ENCODE peak calls at places on chromosomes 6 and 20, in eight cellular contexts. V, L, Y, C, X, A, T and K are unnamed samples. For H3K4me1, the result is how much of the 10 kb centered on the place peaks cover.

GRCh38 chr20:44600758-44601562 is 18.6 kb downstream of the PKIG start:
- DNase-seq in V (no peak), L (peak), Y (no peak), C (no peak), X (peak), A (no peak), T (no peak), K (no peak)

GRCh38 chr6:47743744-47744143 is 38.1 kb upstream of the OPN5 start:
- DNase-seq in V (peak), L (no peak), Y (no peak), C (no peak), X (no peak), A (no peak), T (no peak), K (no peak)

GRCh38 chr6:155455766-155456165 is at the start of gene NOX3:
- DNase-seq in V (no peak), L (no peak), Y (no peak), C (no peak), X (no peak), A (no peak), T (no peak), K (no peak)

GRCh38 chr20:64035066-64035932 is 683 bp upstream of the C20orf204 start:
- DNase-seq in V (no peak), L (no peak), Y (no peak), C (no peak), X (no peak), A (no peak), T (no peak), K (no peak)

GRCh38 chr6:71496018-71496800 is 207.6 kb downstream of the OGFRL1 start:
- DNase-seq in V (peak), L (no peak), Y (no peak), C (no peak), X (no peak), A (peak), T (no peak), K (peak)

GRCh38 chr6:105259912-105260889 is 80.4 kb upstream of the POPDC3 start:
- DNase-seq in V (no peak), L (peak), Y (no peak), C (no peak), X (no peak), A (no peak), T (no peak), K (no peak)

GRCh38 chr6:7108964-7109836 is 1.4 kb downstream of the RREB1 start:
- DNase-seq in V (peak), L (peak), Y (peak), C (no peak), X (peak), A (peak), T (no peak), K (peak)

GRCh38 chr6:26195376-26195923 is 108.2 kb downstream of the HFE start:
- DNase-seq in V (peak), L (peak), Y (peak), C (peak), X (peak), A (peak), T (peak), K (peak)

GRCh38 chr20:13817342-13817741 is 32.5 kb downstream of the NDUFAF5 start:
- DNase-seq in V (no peak), L (no peak), Y (no peak), C (no peak), X (no peak), A (no peak), T (no peak), K (no peak)

GRCh38 chr6:166633732-166634535 is 6.9 kb upstream of the RPS6KA2 start:
- DNase-seq in V (peak), L (peak), Y (no peak), C (no peak), X (no peak), A (no peak), T (no peak), K (no peak)

GRCh38 chr6:119277047-119277446 is 72.5 kb downstream of the MAN1A1 start:
- DNase-seq in V (no peak), L (no peak), Y (no peak), C (no peak), X (no peak), A (no peak), T (no peak), K (no peak)

GRCh38 chr20:32213870-32214269 is 6.2 kb downstream of the POFUT1 start:
- DNase-seq in V (no peak), L (no peak), Y (no peak), C (no peak), X (no peak), A (no peak), T (no peak), K (no peak)

GRCh38 chr6:105209950-105210706 is 30.3 kb upstream of the POPDC3 start:
- DNase-seq in V (peak), L (no peak), Y (no peak), C (peak), X (no peak), A (no peak), T (no peak), K (no peak)

GRCh38 chr20:44064501-44065400 is 122.2 kb downstream of the JPH2 start:
- DNase-seq in V (no peak), L (no peak), Y (no peak), C (no peak), X (no peak), A (no peak), T (no peak), K (no peak)

GRCh38 chr6:43798688-43799444 is 28.9 kb downstream of the VEGFA start:
- DNase-seq in V (peak), L (peak), Y (no peak), C (peak), X (peak), A (no peak), T (no peak), K (peak)

GRCh38 chr6:163352011-163352685 is 62.4 kb upstream of the QKI start:
- DNase-seq in V (no peak), L (no peak), Y (no peak), C (no peak), X (no peak), A (no peak), T (no peak), K (no peak)

GRCh38 chr6:56040271-56040670 is 164.9 kb upstream of the BMP5 start:
- DNase-seq in V (peak), L (no peak), Y (no peak), C (no peak), X (no peak), A (no peak), T (no peak), K (no peak)

GRCh38 chr6:84764332-84765049 is at the start of gene TBX18:
- DNase-seq in V (peak), L (peak), Y (no peak), C (peak), X (peak), A (peak), T (peak), K (peak)
- H3K27ac ChIP-seq in V (peak), L (peak), Y (peak), C (peak), X (peak), A (peak), T (no peak), K (peak)

GRCh38 chr6:131951576-131952230 is 531 bp upstream of the CCN2 start:
- DNase-seq in V (no peak), L (no peak), Y (no peak), C (no peak), X (no peak), A (no peak), T (no peak), K (no peak)
- H3K4me1 ChIP-seq in V (under half), L (under half), Y (under half), C (under half), X (under half), A (under half), T (under half), K (under half)

GRCh38 chr20:52847739-52848359 is 124.3 kb upstream of the TSHZ2 start:
- DNase-seq in V (no peak), L (no peak), Y (no peak), C (no peak), X (no peak), A (no peak), T (no peak), K (no peak)

GRCh38 chr20:52847029-52847660 is 125.0 kb upstream of the TSHZ2 start:
- DNase-seq in V (no peak), L (no peak), Y (no peak), C (no peak), X (no peak), A (no peak), T (no peak), K (no peak)

DNA sequence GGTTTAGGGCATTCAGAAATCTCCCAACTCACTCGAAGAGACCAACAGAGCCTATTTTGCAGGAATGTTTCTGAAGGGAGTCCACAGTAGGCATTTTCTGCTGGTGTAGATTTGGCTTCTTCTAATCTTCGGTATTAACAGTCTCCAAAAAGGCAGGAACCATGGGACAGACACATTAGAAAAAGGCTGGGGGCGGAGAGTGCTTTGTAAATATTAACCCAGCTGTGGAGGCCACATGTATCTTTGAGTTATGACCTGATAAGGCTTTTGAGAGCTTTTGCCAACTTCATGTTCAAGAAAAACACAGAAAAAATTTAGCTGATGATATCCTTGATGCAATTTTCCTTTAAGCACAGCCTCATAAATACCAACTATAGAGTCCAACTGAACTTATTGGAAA is 119.5 kb upstream of the TSHZ2 start:
- DNase-seq in V (no peak), L (no peak), Y (no peak), C (no peak), X (no peak), A (no peak), T (no peak), K (no peak)
- H3K27ac ChIP-seq in V (no peak), L (no peak), Y (no peak), C (no peak), X (no peak), A (no peak), T (no peak), K (no peak)

GRCh38 chr6:21747441-21747840 is 153.9 kb downstream of the SOX4 start:
- DNase-seq in V (no peak), L (no peak), Y (no peak), C (no peak), X (no peak), A (no peak), T (no peak), K (no peak)
- H3K4me1 ChIP-seq in V (under half), L (under half), Y (under half), C (under half), X (under half), A (under half), T (under half), K (under half)

GRCh38 chr6:31464252-31465184 is 33.4 kb upstream of the MICB start:
- DNase-seq in V (no peak), L (no peak), Y (peak), C (no peak), X (no peak), A (no peak), T (no peak), K (no peak)

GRCh38 chr6:31465718-31466117 is 32.2 kb upstream of the MICB start:
- DNase-seq in V (no peak), L (no peak), Y (no peak), C (no peak), X (no peak), A (no peak), T (no peak), K (no peak)

GRCh38 chr6:31462026-31462963 is 35.6 kb upstream of the MICB start:
- DNase-seq in V (peak), L (no peak), Y (no peak), C (no peak), X (no peak), A (no peak), T (peak), K (no peak)

GRCh38 chr6:31465185-31465536 is 32.8 kb upstream of the MICB start:
- DNase-seq in V (no peak), L (no peak), Y (no peak), C (no peak), X (no peak), A (no peak), T (no peak), K (no peak)

DNA sequence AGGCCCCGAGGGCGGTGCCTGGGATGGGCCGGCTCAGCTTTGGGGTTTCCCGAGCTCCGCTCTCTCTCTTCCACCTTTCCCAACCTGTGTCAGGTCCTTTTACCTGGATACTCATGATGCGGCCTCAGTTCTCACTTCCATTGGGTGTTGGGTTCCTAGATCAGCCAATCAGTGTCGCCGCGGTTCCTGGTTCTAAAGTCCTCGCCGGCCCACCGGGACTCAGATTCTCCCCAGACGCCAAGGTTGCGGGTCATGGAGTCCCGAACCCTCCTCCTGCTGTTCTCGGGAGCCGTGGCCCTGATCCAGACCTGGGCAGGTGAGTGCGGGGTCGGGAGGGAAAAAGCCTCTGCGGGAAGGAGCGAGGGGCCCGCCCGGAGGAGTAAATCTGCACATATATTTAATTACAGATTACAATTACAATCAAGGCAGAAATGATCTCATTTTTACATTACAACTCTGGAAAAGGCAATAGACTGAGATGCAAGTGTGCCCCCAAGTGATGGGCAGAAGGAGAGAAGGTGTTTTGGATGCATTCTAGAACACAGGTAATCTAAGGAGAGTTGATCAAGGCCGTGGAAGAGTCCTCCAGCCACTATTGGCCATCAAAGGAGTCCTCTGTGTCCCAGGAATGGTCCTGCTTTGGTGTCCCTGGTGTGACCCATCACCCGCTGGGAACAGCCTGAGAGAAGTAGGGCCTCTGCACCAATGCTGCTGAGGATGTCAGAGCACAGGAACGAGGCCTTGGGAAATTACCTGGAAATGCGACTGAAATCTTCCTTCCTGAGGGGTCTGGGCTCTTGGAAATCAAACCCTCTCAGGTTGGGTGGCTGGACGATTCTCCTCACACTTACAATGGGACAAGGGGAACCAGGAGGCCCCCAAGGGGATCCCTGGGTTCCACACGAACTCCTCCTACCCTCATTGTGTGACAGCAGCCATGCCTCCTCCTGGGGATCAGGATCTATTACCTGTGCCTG is 34.7 kb upstream of the MICB start:
- DNase-seq in V (peak), L (peak), Y (peak), C (peak), X (peak), A (peak), T (peak), K (peak)
- H3K27ac ChIP-seq in V (no peak), L (peak), Y (peak), C (peak), X (peak), A (peak), T (no peak), K (peak)

DNA sequence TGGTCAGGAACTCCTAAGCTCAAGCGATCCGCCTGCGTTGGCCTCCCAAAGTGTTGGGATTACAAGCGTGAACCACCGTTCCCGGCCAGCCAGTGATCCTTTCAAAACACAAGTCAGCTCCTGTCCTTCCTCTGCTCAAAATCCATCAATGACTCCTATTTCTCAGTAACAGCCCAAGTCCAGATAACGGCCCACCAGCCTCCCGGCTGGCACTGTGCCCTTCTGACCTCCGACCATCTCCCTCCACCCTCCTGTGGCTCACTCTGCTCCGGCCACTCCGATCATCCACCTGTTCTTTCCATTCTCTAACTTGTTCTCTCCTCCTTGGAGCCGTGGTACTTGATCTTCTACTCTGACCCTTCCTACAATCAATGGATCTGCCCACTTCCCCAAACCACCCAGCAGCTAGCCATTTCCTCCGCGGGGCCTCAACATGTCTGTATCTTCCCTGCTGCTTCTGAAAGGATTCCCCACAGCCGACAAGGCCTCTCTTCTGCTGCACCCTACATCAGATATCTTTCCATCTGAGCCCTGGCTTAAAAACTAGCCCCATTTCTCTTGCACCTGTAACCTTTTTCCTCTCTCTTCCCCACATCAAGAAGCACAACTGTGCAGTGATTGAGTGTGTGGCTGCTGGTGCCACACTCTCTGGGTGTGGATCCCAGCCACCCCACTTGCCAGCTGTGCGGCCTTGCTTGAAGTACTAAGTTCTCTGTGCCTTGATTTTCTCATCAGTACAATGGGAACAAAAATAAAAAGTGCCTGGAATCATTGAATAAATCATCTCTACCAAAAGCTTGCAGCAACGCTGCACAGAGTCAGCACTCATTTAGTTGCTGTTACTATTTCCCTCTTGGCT is 6.1 kb upstream of the ZMYND8 start:
- DNase-seq in V (no peak), L (no peak), Y (no peak), C (no peak), X (no peak), A (no peak), T (no peak), K (no peak)
- H3K4me1 ChIP-seq in V (under half), L (under half), Y (under half), C (under half), X (half or more), A (under half), T (under half), K (under half)

GRCh38 chr6:113447088-113447831 is 409.9 kb upstream of the MARCKS start:
- DNase-seq in V (peak), L (no peak), Y (no peak), C (no peak), X (no peak), A (no peak), T (no peak), K (no peak)
- H3K27ac ChIP-seq in V (peak), L (no peak), Y (no peak), C (no peak), X (no peak), A (no peak), T (no peak), K (no peak)

GRCh38 chr6:159031826-159032225 is 13.0 kb downstream of the TAGAP start:
- DNase-seq in V (no peak), L (no peak), Y (no peak), C (no peak), X (no peak), A (no peak), T (no peak), K (no peak)
- H3K4me1 ChIP-seq in V (under half), L (under half), Y (under half), C (under half), X (under half), A (under half), T (under half), K (under half)